ENCODE peak calls at places on chromosome 22, in seven cellular contexts. K is NCI-H1930; Y is AG04450; W is fibroblast of pulmonary artery; B is activated CD4-positive, alpha-beta T cell treated with anti-CD3 and anti-CD28 coated beads, Interleukin-2, amount 50 U/mL, for 24 hours; V is EH; J is dorsolateral prefrontal cortex. U is an unnamed sample.

GRCh38 chr22:37206118-37206840 is 6.0 kb downstream of the SSTR3 start:
- DNase-seq in Y (no peak), K (no peak), V (no peak), J (no peak), W (no peak), B (no peak), U (no peak)

GRCh38 chr22:36640106-36640672 is 63.4 kb downstream of the CACNG2 start:
- DNase-seq in J (no peak), Y (no peak), K (no peak), B (no peak), W (no peak), V (no peak), U (no peak)

GRCh38 chr22:31083923-31084810 is 3.0 kb downstream of the SMTN start:
- DNase-seq in Y (no peak), K (no peak), B (no peak), V (peak; percentile 36), J (no peak), W (no peak), U (no peak)

GRCh38 chr22:25942989-25943411 is 201.0 kb downstream of the MYO18B start:
- DNase-seq in W (no peak), B (no peak), Y (no peak), K (no peak), J (peak; percentile 76), V (no peak), U (no peak)

GRCh38 chr22:35633520-35633919 is 14.7 kb upstream of the APOL6 start:
- DNase-seq in V (no peak), W (no peak), K (no peak), J (no peak), B (no peak), Y (no peak), U (no peak)

GRCh38 chr22:32585737-32586136 is 111.1 kb downstream of the FBXO7 start:
- DNase-seq in J (no peak), B (no peak), W (no peak), Y (no peak), V (no peak), K (no peak), U (no peak)

GRCh38 chr22:34334893-34335292 is 414.6 kb upstream of the LARGE1 start:
- DNase-seq in J (no peak), V (no peak), K (no peak), Y (no peak), B (no peak), W (no peak), U (no peak)

GRCh38 chr22:36790648-36791047 is 14.7 kb upstream of the IFT27 start:
- DNase-seq in J (no peak), Y (no peak), B (no peak), K (no peak), V (no peak), W (no peak), U (no peak)

GRCh38 chr22:45059296-45059695 is 49.5 kb upstream of the PHF21B start:
- DNase-seq in W (no peak), V (no peak), J (no peak), B (no peak), Y (no peak), K (no peak), U (no peak)

GRCh38 chr22:29129644-29130201 is 56.9 kb downstream of the KREMEN1 start:
- DNase-seq in V (no peak), J (no peak), B (no peak), W (no peak), K (no peak), Y (no peak), U (no peak)

GRCh38 chr22:19817561-19818263 is 37.0 kb downstream of the GNB1L start:
- DNase-seq in Y (no peak), K (no peak), V (no peak), W (no peak), J (peak; percentile 16), B (no peak), U (no peak)

GRCh38 chr22:24593810-24594568 is 1.1 kb upstream of the LRRC75B start:
- DNase-seq in Y (no peak), K (no peak), B (no peak), V (no peak), J (no peak), W (no peak), U (no peak)